ENCODE peak calls at places on chromosomes 4 and X, in ten cellular contexts. P is mucosa of descending colon; S is HCT116; M is psoas muscle; J is left lung; W is heart right ventricle; Y is CD8-positive, alpha-beta T cell; B is thyroid gland; E is ovary; D is sigmoid colon. O is an unnamed sample. For H3K9me3, the result is how much of the 10 kb centered on the place peaks cover.

GRCh38 chr4:52995341-52996030 is 133.4 kb downstream of the RASL11B start:
- DNase-seq in P (no peak), S (no peak), M (no peak), J (no peak), W (no peak), Y (no peak), B (no peak), E (no peak), D (no peak), O (no peak)

GRCh38 chrX:39431893-39432292 is 630.6 kb downstream of the MID1IP1 start:
- DNase-seq in P (no peak), S (no peak), M (no peak), J (no peak), W (no peak), Y (no peak), B (no peak), E (no peak), D (no peak), O (no peak)

GRCh38 chr4:73299548-73300280 is 41.1 kb upstream of the ANKRD17 start:
- DNase-seq in P (no peak), S (no peak), M (no peak), J (peak), W (no peak), Y (no peak), B (no peak), E (no peak), D (no peak), O (no peak)

GRCh38 chr4:11424896-11425295 is 3.8 kb downstream of the HS3ST1 start:
- DNase-seq in P (no peak), S (no peak), M (no peak), J (no peak), W (no peak), Y (no peak), B (no peak), E (no peak), D (no peak), O (no peak)

GRCh38 chr4:113222431-113222979 is 173.1 kb downstream of the ANK2 start:
- DNase-seq in P (no peak), S (no peak), M (no peak), J (no peak), W (no peak), Y (no peak), B (no peak), E (no peak), D (no peak), O (no peak)

GRCh38 chr4:184854673-184855072 is 28.9 kb upstream of the ACSL1 start:
- DNase-seq in P (no peak), S (no peak), M (no peak), J (no peak), W (no peak), Y (no peak), B (no peak), E (no peak), D (no peak), O (no peak)

GRCh38 chr4:3612275-3612674 is 80.1 kb upstream of the LRPAP1 start:
- DNase-seq in P (no peak), S (no peak), M (no peak), J (peak), W (no peak), Y (no peak), B (no peak), E (no peak), D (peak), O (no peak)

GRCh38 chrX:23304881-23305280 is 29.8 kb upstream of the PTCHD1 start:
- DNase-seq in P (no peak), S (no peak), M (no peak), J (no peak), W (no peak), Y (no peak), B (no peak), E (no peak), D (no peak), O (no peak)

GRCh38 chr4:140174535-140174934 is 20.6 kb upstream of the MAML3 start:
- DNase-seq in P (no peak), S (no peak), M (no peak), J (no peak), W (no peak), Y (no peak), B (no peak), E (no peak), D (no peak), O (no peak)

GRCh38 chr4:73573794-73574528 is 46.3 kb downstream of the RASSF6 start:
- DNase-seq in P (peak), S (peak), M (peak), J (no peak), W (peak), Y (no peak), B (peak), E (peak), D (peak), O (peak)

GRCh38 chrX:19382500-19383145 is 38.9 kb downstream of the PDHA1 start:
- DNase-seq in P (peak), S (peak), M (no peak), J (peak), W (peak), Y (peak), B (peak), E (no peak), D (peak), O (peak)

GRCh38 chrX:47556045-47556623 is 4.9 kb upstream of the ARAF start:
- DNase-seq in P (peak), S (no peak), M (peak), J (peak), W (peak), Y (peak), B (peak), E (peak), D (peak), O (peak)

GRCh38 chr4:182192511-182193181 is 50.6 kb upstream of the TENM3 start:
- DNase-seq in P (no peak), S (no peak), M (no peak), J (no peak), W (no peak), Y (no peak), B (no peak), E (no peak), D (no peak), O (no peak)

GRCh38 chrX:123215397-123216089 is 31.5 kb downstream of the GRIA3 start:
- DNase-seq in P (no peak), S (no peak), M (no peak), J (no peak), W (peak), Y (no peak), B (no peak), E (peak), D (no peak), O (peak)

GRCh38 chr4:125951275-125951887 is 636.6 kb downstream of the FAT4 start:
- DNase-seq in P (no peak), S (no peak), M (no peak), J (no peak), W (no peak), Y (no peak), B (no peak), E (no peak), D (no peak), O (no peak)

GRCh38 chrX:20026278-20026677 is 35.4 kb upstream of the BCLAF3 start:
- DNase-seq in P (no peak), S (no peak), M (no peak), J (no peak), W (no peak), Y (no peak), B (no peak), E (no peak), D (no peak), O (no peak)

GRCh38 chr4:17109126-17109525 is 210.7 kb upstream of the LDB2 start:
- DNase-seq in P (no peak), S (no peak), M (no peak), J (no peak), W (no peak), Y (no peak), B (no peak), E (no peak), D (no peak), O (no peak)

GRCh38 chr4:183229397-183229796 is 90.7 kb downstream of the CLDN22 start:
- DNase-seq in P (no peak), S (no peak), M (no peak), J (no peak), W (no peak), Y (no peak), B (no peak), E (no peak), D (no peak), O (no peak)

GRCh38 chrX:18983711-18984380 is at the start of gene PHKA2:
- DNase-seq in P (peak), S (no peak), M (peak), J (peak), W (peak), Y (no peak), B (peak), E (no peak), D (peak), O (peak)

GRCh38 chrX:51144828-51145442 is 187.7 kb upstream of the NUDT10 start:
- DNase-seq in P (no peak), S (no peak), M (no peak), J (no peak), W (no peak), Y (peak), B (peak), E (no peak), D (no peak), O (peak)

GRCh38 chrX:65537229-65537628 is 2.6 kb upstream of the LAS1L start:
- DNase-seq in P (no peak), S (no peak), M (no peak), J (no peak), W (no peak), Y (no peak), B (no peak), E (no peak), D (no peak), O (no peak)

GRCh38 chrX:128698528-128698927 is 646.3 kb upstream of the ACTRT1 start:
- DNase-seq in P (no peak), S (no peak), M (no peak), J (no peak), W (no peak), Y (no peak), B (no peak), E (no peak), D (peak), O (no peak)

GRCh38 chr4:77950204-77950603 is 87.6 kb downstream of the MRPL1 start:
- DNase-seq in P (no peak), S (no peak), M (no peak), J (no peak), W (no peak), Y (no peak), B (no peak), E (no peak), D (no peak), O (no peak)

GRCh38 chrX:103741879-103742278 is 31.2 kb downstream of the TMEM31 start:
- DNase-seq in P (no peak), S (no peak), M (no peak), J (no peak), W (no peak), Y (no peak), B (no peak), E (no peak), D (no peak), O (no peak)

GRCh38 chr4:37469286-37469685 is 216.9 kb downstream of the RELL1 start:
- DNase-seq in P (no peak), S (no peak), M (no peak), J (no peak), W (no peak), Y (no peak), B (no peak), E (no peak), D (no peak), O (no peak)

GRCh38 chrX:154549766-154550165 is 2.3 kb downstream of the IKBKG start:
- DNase-seq in P (no peak), S (no peak), M (no peak), J (no peak), W (no peak), Y (no peak), B (no peak), E (no peak), D (no peak), O (no peak)

GRCh38 chr4:110621839-110622751 is 782 bp downstream of the PITX2 start:
- DNase-seq in P (peak), S (no peak), M (no peak), J (peak), W (no peak), Y (no peak), B (no peak), E (no peak), D (no peak), O (no peak)

GRCh38 chr4:172481802-172482508 is 668.8 kb downstream of the GALNTL6 start:
- DNase-seq in P (no peak), S (no peak), M (no peak), J (peak), W (no peak), Y (no peak), B (no peak), E (no peak), D (no peak), O (no peak)

GRCh38 chr4:184385705-184386141 is 88.6 kb downstream of the IRF2 start:
- DNase-seq in P (peak), S (no peak), M (no peak), J (no peak), W (peak), Y (no peak), B (no peak), E (no peak), D (peak), O (no peak)

GRCh38 chr4:153036931-153037330 is 100.8 kb downstream of the FHDC1 start:
- DNase-seq in P (no peak), S (no peak), M (no peak), J (no peak), W (no peak), Y (no peak), B (no peak), E (no peak), D (no peak), O (no peak)

GRCh38 chr4:82721819-82722423 is 76.7 kb downstream of the SCD5 start:
- DNase-seq in P (no peak), S (peak), M (no peak), J (no peak), W (no peak), Y (peak), B (peak), E (no peak), D (no peak), O (peak)
- TF ChIP-seq CTCF in P (no peak), S (peak), M (peak), J (no peak), W (peak), Y (no peak), B (peak), E (peak), D (no peak), O (no peak)

GRCh38 chr4:19999775-20000414 is 251.8 kb upstream of the SLIT2 start:
- DNase-seq in P (no peak), S (no peak), M (no peak), J (no peak), W (no peak), Y (no peak), B (no peak), E (no peak), D (no peak), O (no peak)
- H3K9me3 ChIP-seq in P (under half), S (under half), M (under half), J (under half), W (under half), Y (under half), B (under half), E (under half), D (under half), O (under half)

GRCh38 chrX:10554612-10555270 is 65.6 kb downstream of the MID1 start:
- DNase-seq in P (no peak), S (no peak), M (no peak), J (no peak), W (peak), Y (no peak), B (no peak), E (no peak), D (no peak), O (no peak)
- H3K4me3 ChIP-seq in P (no peak), S (no peak), M (no peak), J (no peak), W (no peak), Y (no peak), B (no peak), E (no peak), D (no peak), O (no peak)

DNA sequence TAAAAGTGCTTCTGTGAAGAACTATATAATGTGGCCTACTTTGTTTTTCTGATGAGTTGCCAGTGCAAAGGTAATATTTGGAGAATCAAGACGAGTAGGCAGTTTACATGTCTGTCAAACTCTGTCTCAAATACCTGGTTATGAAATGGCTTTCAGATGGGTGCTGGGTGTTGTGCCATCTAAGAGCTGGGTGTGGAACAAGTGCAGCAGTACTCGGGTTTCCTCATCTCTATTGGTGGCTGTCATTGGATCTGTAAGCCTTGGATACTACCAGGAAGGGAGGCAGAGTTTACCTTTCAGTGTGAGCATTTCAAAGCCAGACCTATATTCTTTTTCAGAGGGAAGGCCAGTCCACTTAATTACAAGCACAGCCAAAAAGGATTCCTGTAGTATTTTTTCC is 37.2 kb downstream of the MTM1 start:
- DNase-seq in P (no peak), S (no peak), M (no peak), J (no peak), W (no peak), Y (no peak), B (no peak), E (no peak), D (no peak), O (no peak)
- TF ChIP-seq CTCF in P (no peak), S (no peak), M (no peak), J (no peak), W (no peak), Y (no peak), B (no peak), E (no peak), D (no peak), O (no peak)

GRCh38 chr4:123495530-123495929 is 98.9 kb downstream of the SPRY1 start:
- DNase-seq in P (no peak), S (no peak), M (peak), J (no peak), W (no peak), Y (no peak), B (no peak), E (no peak), D (no peak), O (no peak)
- H3K9me3 ChIP-seq in P (under half), S (under half), M (under half), J (under half), W (under half), Y (under half), B (under half), E (under half), D (under half), O (under half)

GRCh38 chr4:7540654-7541413 is 106.1 kb upstream of the PSAPL1 start:
- DNase-seq in P (no peak), S (no peak), M (no peak), J (peak), W (no peak), Y (no peak), B (no peak), E (no peak), D (no peak), O (no peak)

GRCh38 chr4:7539659-7540058 is 104.9 kb upstream of the PSAPL1 start:
- DNase-seq in P (no peak), S (peak), M (no peak), J (peak), W (no peak), Y (peak), B (no peak), E (peak), D (no peak), O (peak)

GRCh38 chr4:7539186-7539585 is 104.5 kb upstream of the PSAPL1 start:
- DNase-seq in P (no peak), S (no peak), M (no peak), J (no peak), W (no peak), Y (no peak), B (no peak), E (no peak), D (no peak), O (no peak)

GRCh38 chr4:7541414-7541810 is 106.7 kb upstream of the PSAPL1 start:
- DNase-seq in P (no peak), S (no peak), M (no peak), J (no peak), W (no peak), Y (no peak), B (no peak), E (no peak), D (no peak), O (no peak)

DNA sequence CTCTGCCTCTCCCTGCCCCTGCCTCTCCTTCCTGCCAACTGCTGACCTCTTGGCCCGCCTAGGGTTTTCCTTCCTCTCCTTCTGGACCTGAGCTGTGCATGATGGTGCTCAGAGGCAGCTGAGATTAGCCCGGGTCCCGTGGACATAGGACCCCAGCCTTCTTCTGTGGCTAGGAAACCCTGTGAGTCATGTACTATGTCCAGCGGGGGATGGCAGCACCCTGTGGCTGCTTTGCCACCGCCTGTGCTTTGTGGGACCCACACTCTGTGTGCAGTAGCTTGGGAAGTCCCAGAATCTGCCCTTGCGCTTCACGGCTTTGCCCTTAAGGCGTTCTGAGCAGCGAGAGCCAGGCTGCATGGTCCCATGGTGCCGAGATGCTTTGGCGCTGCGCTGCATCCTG is 105.5 kb upstream of the PSAPL1 start:
- DNase-seq in P (no peak), S (no peak), M (no peak), J (no peak), W (no peak), Y (no peak), B (no peak), E (no peak), D (no peak), O (no peak)
- H3K4me3 ChIP-seq in P (no peak), S (peak), M (no peak), J (no peak), W (no peak), Y (no peak), B (no peak), E (no peak), D (no peak), O (no peak)

DNA sequence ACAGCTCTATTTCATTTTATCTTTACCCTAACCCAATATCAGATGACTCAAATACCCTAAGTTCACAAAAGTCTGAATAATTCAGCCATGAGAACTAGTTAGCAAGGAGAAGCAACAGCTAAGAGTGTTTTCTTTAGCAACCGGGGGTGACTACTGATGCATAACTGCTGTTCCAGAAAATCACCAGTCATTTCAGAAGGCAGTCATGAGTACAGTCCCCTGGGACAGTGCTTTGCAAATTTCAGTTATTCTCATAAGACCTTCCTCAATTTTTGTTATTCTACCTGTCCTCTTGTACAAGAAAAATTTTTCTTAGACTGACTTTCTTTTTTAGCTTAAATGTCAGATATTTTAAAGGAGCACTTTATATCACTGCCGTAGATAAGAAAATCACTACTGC is 16.4 kb downstream of the BANK1 start:
- DNase-seq in P (no peak), S (no peak), M (no peak), J (no peak), W (no peak), Y (no peak), B (peak), E (no peak), D (no peak), O (no peak)
- TF ChIP-seq CTCF in P (no peak), S (no peak), M (no peak), J (no peak), W (no peak), Y (no peak), B (peak), E (no peak), D (no peak), O (no peak)